ENCODE peak calls at places on chromosome 1, in six cellular contexts. One of them, this sample, is unnamed.

GRCh38 chr1:154775559-154776338 is 94.3 kb downstream of the KCNN3 start:
- DNase-seq in stimulated activated CD4-positive, alpha-beta T cell treated with anti-CD3 and anti-CD28 coated beads, Interleukin-2, amount 100 ng/mL, for 24 hours: no peak
- DNase-seq in GM20000: no peak
- DNase-seq in effector memory CD4-positive, alpha-beta T cell: no peak
- DNase-seq in HTR-8/SVneo: no peak
- DNase-seq in stimulated activated naive B cell treated with anti-CD40 and anti-IgM and Interleukin-4, amounts not matched to agents 10 μg/mL and 1 μg/mL and 100 μg/mL, for 72 hours: no peak
- DNase-seq in this sample: no peak

GRCh38 chr1:86100401-86100800 is 56.2 kb downstream of the COL24A1 start:
- DNase-seq in stimulated activated CD4-positive, alpha-beta T cell treated with anti-CD3 and anti-CD28 coated beads, Interleukin-2, amount 100 ng/mL, for 24 hours: no peak
- DNase-seq in stimulated activated naive B cell treated with anti-CD40 and anti-IgM and Interleukin-4, amounts not matched to agents 10 μg/mL and 1 μg/mL and 100 μg/mL, for 72 hours: no peak
- DNase-seq in HTR-8/SVneo: no peak
- DNase-seq in effector memory CD4-positive, alpha-beta T cell: no peak
- DNase-seq in GM20000: no peak
- DNase-seq in this sample: no peak

GRCh38 chr1:47712596-47713299 is 274.9 kb downstream of the FOXD2 start:
- DNase-seq in effector memory CD4-positive, alpha-beta T cell: no peak
- DNase-seq in GM20000: no peak
- DNase-seq in stimulated activated naive B cell treated with anti-CD40 and anti-IgM and Interleukin-4, amounts not matched to agents 10 μg/mL and 1 μg/mL and 100 μg/mL, for 72 hours: no peak
- DNase-seq in stimulated activated CD4-positive, alpha-beta T cell treated with anti-CD3 and anti-CD28 coated beads, Interleukin-2, amount 100 ng/mL, for 24 hours: no peak
- DNase-seq in HTR-8/SVneo: no peak
- DNase-seq in this sample: no peak

GRCh38 chr1:202577381-202577780 is 132.9 kb downstream of the SYT2 start:
- DNase-seq in stimulated activated CD4-positive, alpha-beta T cell treated with anti-CD3 and anti-CD28 coated beads, Interleukin-2, amount 100 ng/mL, for 24 hours: no peak
- DNase-seq in HTR-8/SVneo: no peak
- DNase-seq in GM20000: no peak
- DNase-seq in effector memory CD4-positive, alpha-beta T cell: no peak
- DNase-seq in stimulated activated naive B cell treated with anti-CD40 and anti-IgM and Interleukin-4, amounts not matched to agents 10 μg/mL and 1 μg/mL and 100 μg/mL, for 72 hours: no peak
- DNase-seq in this sample: no peak

GRCh38 chr1:77021637-77022036 is 154.4 kb downstream of the ST6GALNAC5 start:
- DNase-seq in HTR-8/SVneo: no peak
- DNase-seq in GM20000: no peak
- DNase-seq in effector memory CD4-positive, alpha-beta T cell: no peak
- DNase-seq in stimulated activated naive B cell treated with anti-CD40 and anti-IgM and Interleukin-4, amounts not matched to agents 10 μg/mL and 1 μg/mL and 100 μg/mL, for 72 hours: no peak
- DNase-seq in stimulated activated CD4-positive, alpha-beta T cell treated with anti-CD3 and anti-CD28 coated beads, Interleukin-2, amount 100 ng/mL, for 24 hours: no peak
- DNase-seq in this sample: no peak

GRCh38 chr1:248821101-248821500 is 4.6 kb downstream of the SH3BP5L start:
- DNase-seq in stimulated activated CD4-positive, alpha-beta T cell treated with anti-CD3 and anti-CD28 coated beads, Interleukin-2, amount 100 ng/mL, for 24 hours: no peak
- DNase-seq in effector memory CD4-positive, alpha-beta T cell: no peak
- DNase-seq in stimulated activated naive B cell treated with anti-CD40 and anti-IgM and Interleukin-4, amounts not matched to agents 10 μg/mL and 1 μg/mL and 100 μg/mL, for 72 hours: no peak
- DNase-seq in HTR-8/SVneo: peak
- DNase-seq in GM20000: no peak
- DNase-seq in this sample: no peak

GRCh38 chr1:196607940-196608339 is 300 bp downstream of the KCNT2 start:
- DNase-seq in effector memory CD4-positive, alpha-beta T cell: no peak
- DNase-seq in stimulated activated CD4-positive, alpha-beta T cell treated with anti-CD3 and anti-CD28 coated beads, Interleukin-2, amount 100 ng/mL, for 24 hours: no peak
- DNase-seq in HTR-8/SVneo: peak
- DNase-seq in stimulated activated naive B cell treated with anti-CD40 and anti-IgM and Interleukin-4, amounts not matched to agents 10 μg/mL and 1 μg/mL and 100 μg/mL, for 72 hours: no peak
- DNase-seq in GM20000: no peak
- DNase-seq in this sample: no peak

GRCh38 chr1:23589506-23589872 is 30.2 kb upstream of the ID3 start:
- DNase-seq in effector memory CD4-positive, alpha-beta T cell: no peak
- DNase-seq in stimulated activated naive B cell treated with anti-CD40 and anti-IgM and Interleukin-4, amounts not matched to agents 10 μg/mL and 1 μg/mL and 100 μg/mL, for 72 hours: no peak
- DNase-seq in HTR-8/SVneo: no peak
- DNase-seq in GM20000: no peak
- DNase-seq in stimulated activated CD4-positive, alpha-beta T cell treated with anti-CD3 and anti-CD28 coated beads, Interleukin-2, amount 100 ng/mL, for 24 hours: no peak
- DNase-seq in this sample: no peak

GRCh38 chr1:234486858-234487830 is 8.2 kb upstream of the TARBP1 start:
- DNase-seq in stimulated activated naive B cell treated with anti-CD40 and anti-IgM and Interleukin-4, amounts not matched to agents 10 μg/mL and 1 μg/mL and 100 μg/mL, for 72 hours: no peak
- DNase-seq in HTR-8/SVneo: peak
- DNase-seq in stimulated activated CD4-positive, alpha-beta T cell treated with anti-CD3 and anti-CD28 coated beads, Interleukin-2, amount 100 ng/mL, for 24 hours: no peak
- DNase-seq in effector memory CD4-positive, alpha-beta T cell: no peak
- DNase-seq in GM20000: peak
- DNase-seq in this sample: no peak

GRCh38 chr1:207007352-207008033 is 25.1 kb downstream of the C1orf116 start:
- DNase-seq in stimulated activated CD4-positive, alpha-beta T cell treated with anti-CD3 and anti-CD28 coated beads, Interleukin-2, amount 100 ng/mL, for 24 hours: no peak
- DNase-seq in HTR-8/SVneo: peak
- DNase-seq in effector memory CD4-positive, alpha-beta T cell: no peak
- DNase-seq in GM20000: no peak
- DNase-seq in stimulated activated naive B cell treated with anti-CD40 and anti-IgM and Interleukin-4, amounts not matched to agents 10 μg/mL and 1 μg/mL and 100 μg/mL, for 72 hours: no peak
- DNase-seq in this sample: no peak

GRCh38 chr1:208803371-208803811 is 559.2 kb upstream of the PLXNA2 start:
- DNase-seq in effector memory CD4-positive, alpha-beta T cell: no peak
- DNase-seq in GM20000: no peak
- DNase-seq in HTR-8/SVneo: no peak
- DNase-seq in stimulated activated CD4-positive, alpha-beta T cell treated with anti-CD3 and anti-CD28 coated beads, Interleukin-2, amount 100 ng/mL, for 24 hours: no peak
- DNase-seq in stimulated activated naive B cell treated with anti-CD40 and anti-IgM and Interleukin-4, amounts not matched to agents 10 μg/mL and 1 μg/mL and 100 μg/mL, for 72 hours: no peak
- DNase-seq in this sample: no peak

GRCh38 chr1:239909894-239910293 is 181.8 kb upstream of the FMN2 start:
- DNase-seq in stimulated activated naive B cell treated with anti-CD40 and anti-IgM and Interleukin-4, amounts not matched to agents 10 μg/mL and 1 μg/mL and 100 μg/mL, for 72 hours: no peak
- DNase-seq in HTR-8/SVneo: no peak
- DNase-seq in stimulated activated CD4-positive, alpha-beta T cell treated with anti-CD3 and anti-CD28 coated beads, Interleukin-2, amount 100 ng/mL, for 24 hours: no peak
- DNase-seq in effector memory CD4-positive, alpha-beta T cell: no peak
- DNase-seq in GM20000: no peak
- DNase-seq in this sample: peak

GRCh38 chr1:202586018-202586821 is 124.0 kb downstream of the SYT2 start:
- DNase-seq in HTR-8/SVneo: no peak
- DNase-seq in stimulated activated CD4-positive, alpha-beta T cell treated with anti-CD3 and anti-CD28 coated beads, Interleukin-2, amount 100 ng/mL, for 24 hours: no peak
- DNase-seq in stimulated activated naive B cell treated with anti-CD40 and anti-IgM and Interleukin-4, amounts not matched to agents 10 μg/mL and 1 μg/mL and 100 μg/mL, for 72 hours: no peak
- DNase-seq in effector memory CD4-positive, alpha-beta T cell: no peak
- DNase-seq in GM20000: peak
- DNase-seq in this sample: no peak

GRCh38 chr1:201764166-201764565 is 64.8 kb upstream of the IPO9 start:
- DNase-seq in stimulated activated CD4-positive, alpha-beta T cell treated with anti-CD3 and anti-CD28 coated beads, Interleukin-2, amount 100 ng/mL, for 24 hours: no peak
- DNase-seq in GM20000: no peak
- DNase-seq in effector memory CD4-positive, alpha-beta T cell: no peak
- DNase-seq in stimulated activated naive B cell treated with anti-CD40 and anti-IgM and Interleukin-4, amounts not matched to agents 10 μg/mL and 1 μg/mL and 100 μg/mL, for 72 hours: no peak
- DNase-seq in HTR-8/SVneo: no peak
- DNase-seq in this sample: no peak

GRCh38 chr1:160007577-160008200 is 24.1 kb downstream of the PIGM start:
- DNase-seq in stimulated activated naive B cell treated with anti-CD40 and anti-IgM and Interleukin-4, amounts not matched to agents 10 μg/mL and 1 μg/mL and 100 μg/mL, for 72 hours: no peak
- DNase-seq in GM20000: peak
- DNase-seq in stimulated activated CD4-positive, alpha-beta T cell treated with anti-CD3 and anti-CD28 coated beads, Interleukin-2, amount 100 ng/mL, for 24 hours: no peak
- DNase-seq in HTR-8/SVneo: no peak
- DNase-seq in effector memory CD4-positive, alpha-beta T cell: no peak
- DNase-seq in this sample: no peak

GRCh38 chr1:44810101-44810761 is 1.9 kb downstream of the BTBD19 start:
- DNase-seq in stimulated activated naive B cell treated with anti-CD40 and anti-IgM and Interleukin-4, amounts not matched to agents 10 μg/mL and 1 μg/mL and 100 μg/mL, for 72 hours: peak
- DNase-seq in effector memory CD4-positive, alpha-beta T cell: peak
- DNase-seq in GM20000: no peak
- DNase-seq in HTR-8/SVneo: no peak
- DNase-seq in stimulated activated CD4-positive, alpha-beta T cell treated with anti-CD3 and anti-CD28 coated beads, Interleukin-2, amount 100 ng/mL, for 24 hours: peak
- DNase-seq in this sample: peak

GRCh38 chr1:90712153-90712930 is 4.8 kb downstream of the BARHL2 start:
- DNase-seq in stimulated activated CD4-positive, alpha-beta T cell treated with anti-CD3 and anti-CD28 coated beads, Interleukin-2, amount 100 ng/mL, for 24 hours: no peak
- DNase-seq in effector memory CD4-positive, alpha-beta T cell: no peak
- DNase-seq in GM20000: peak
- DNase-seq in stimulated activated naive B cell treated with anti-CD40 and anti-IgM and Interleukin-4, amounts not matched to agents 10 μg/mL and 1 μg/mL and 100 μg/mL, for 72 hours: no peak
- DNase-seq in HTR-8/SVneo: no peak
- DNase-seq in this sample: no peak

GRCh38 chr1:16128338-16128741 is 27.5 kb downstream of the EPHA2 start:
- DNase-seq in stimulated activated naive B cell treated with anti-CD40 and anti-IgM and Interleukin-4, amounts not matched to agents 10 μg/mL and 1 μg/mL and 100 μg/mL, for 72 hours: no peak
- DNase-seq in HTR-8/SVneo: no peak
- DNase-seq in GM20000: no peak
- DNase-seq in effector memory CD4-positive, alpha-beta T cell: no peak
- DNase-seq in stimulated activated CD4-positive, alpha-beta T cell treated with anti-CD3 and anti-CD28 coated beads, Interleukin-2, amount 100 ng/mL, for 24 hours: no peak
- DNase-seq in this sample: no peak

GRCh38 chr1:159960721-159961381 is 6.8 kb upstream of the SLAMF9 start:
- DNase-seq in stimulated activated CD4-positive, alpha-beta T cell treated with anti-CD3 and anti-CD28 coated beads, Interleukin-2, amount 100 ng/mL, for 24 hours: no peak
- DNase-seq in GM20000: no peak
- DNase-seq in stimulated activated naive B cell treated with anti-CD40 and anti-IgM and Interleukin-4, amounts not matched to agents 10 μg/mL and 1 μg/mL and 100 μg/mL, for 72 hours: no peak
- DNase-seq in HTR-8/SVneo: no peak
- DNase-seq in effector memory CD4-positive, alpha-beta T cell: no peak
- DNase-seq in this sample: no peak

GRCh38 chr1:39955547-39956539 is 898 bp downstream of the MFSD2A start:
- DNase-seq in stimulated activated CD4-positive, alpha-beta T cell treated with anti-CD3 and anti-CD28 coated beads, Interleukin-2, amount 100 ng/mL, for 24 hours: peak
- DNase-seq in effector memory CD4-positive, alpha-beta T cell: peak
- DNase-seq in GM20000: peak
- DNase-seq in HTR-8/SVneo: peak
- DNase-seq in stimulated activated naive B cell treated with anti-CD40 and anti-IgM and Interleukin-4, amounts not matched to agents 10 μg/mL and 1 μg/mL and 100 μg/mL, for 72 hours: peak
- DNase-seq in this sample: no peak

GRCh38 chr1:160187407-160187806 is 3.0 kb upstream of the CASQ1 start:
- DNase-seq in stimulated activated naive B cell treated with anti-CD40 and anti-IgM and Interleukin-4, amounts not matched to agents 10 μg/mL and 1 μg/mL and 100 μg/mL, for 72 hours: no peak
- DNase-seq in effector memory CD4-positive, alpha-beta T cell: no peak
- DNase-seq in stimulated activated CD4-positive, alpha-beta T cell treated with anti-CD3 and anti-CD28 coated beads, Interleukin-2, amount 100 ng/mL, for 24 hours: no peak
- DNase-seq in HTR-8/SVneo: no peak
- DNase-seq in GM20000: no peak
- DNase-seq in this sample: no peak

GRCh38 chr1:58879464-58879863 is 95.6 kb upstream of the JUN start:
- DNase-seq in stimulated activated CD4-positive, alpha-beta T cell treated with anti-CD3 and anti-CD28 coated beads, Interleukin-2, amount 100 ng/mL, for 24 hours: no peak
- DNase-seq in GM20000: no peak
- DNase-seq in effector memory CD4-positive, alpha-beta T cell: no peak
- DNase-seq in stimulated activated naive B cell treated with anti-CD40 and anti-IgM and Interleukin-4, amounts not matched to agents 10 μg/mL and 1 μg/mL and 100 μg/mL, for 72 hours: no peak
- DNase-seq in HTR-8/SVneo: no peak
- DNase-seq in this sample: no peak

GRCh38 chr1:6358757-6359567 is 34.6 kb downstream of the ACOT7 start:
- DNase-seq in GM20000: peak
- DNase-seq in effector memory CD4-positive, alpha-beta T cell: peak
- DNase-seq in stimulated activated naive B cell treated with anti-CD40 and anti-IgM and Interleukin-4, amounts not matched to agents 10 μg/mL and 1 μg/mL and 100 μg/mL, for 72 hours: peak
- DNase-seq in stimulated activated CD4-positive, alpha-beta T cell treated with anti-CD3 and anti-CD28 coated beads, Interleukin-2, amount 100 ng/mL, for 24 hours: peak
- DNase-seq in HTR-8/SVneo: no peak
- DNase-seq in this sample: no peak